ENCODE peak calls at places on chromosomes 6 and 20, in four cellular contexts. U is GM06990, J is ACHN, Q is OCI-M1. Z is an unnamed sample.

GRCh38 chr6:129102741-129103140 is 219.8 kb downstream of the LAMA2 start:
- DNase-seq in Q (no peak), J (no peak), U (no peak), Z (no peak)

GRCh38 chr6:169162968-169163903 is 90.4 kb downstream of the THBS2 start:
- DNase-seq in U (no peak), Q (no peak), J (peak), Z (peak)

GRCh38 chr20:17964073-17964472 is 4.5 kb downstream of the SNX5 start:
- DNase-seq in U (no peak), Q (peak), J (no peak), Z (no peak)

GRCh38 chr6:14838041-14838596 is 407.8 kb upstream of the JARID2 start:
- DNase-seq in J (no peak), Q (no peak), U (no peak), Z (no peak)

GRCh38 chr6:93040375-93040774 is 379.0 kb downstream of the EPHA7 start:
- DNase-seq in Q (peak), U (no peak), J (no peak), Z (no peak)

GRCh38 chr6:24004659-24005058 is 121.4 kb upstream of the NRSN1 start:
- DNase-seq in J (no peak), Q (peak), U (no peak), Z (no peak)

GRCh38 chr6:53539561-53539960 is 5.3 kb downstream of the GCLC start:
- DNase-seq in Q (peak), U (no peak), J (no peak), Z (no peak)

GRCh38 chr6:1396952-1397868 is 7.8 kb downstream of the FOXF2 start:
- DNase-seq in Q (peak), J (peak), U (peak), Z (peak)

GRCh38 chr6:163525926-163526325 is 111.4 kb downstream of the QKI start:
- DNase-seq in U (no peak), J (peak), Q (no peak), Z (no peak)

GRCh38 chr20:18139832-18140231 is 2.2 kb downstream of the KAT14 start:
- DNase-seq in U (no peak), Q (no peak), J (no peak), Z (no peak)

GRCh38 chr6:380234-381218 is 11.0 kb upstream of the IRF4 start:
- DNase-seq in Q (no peak), U (no peak), J (no peak), Z (no peak)

GRCh38 chr6:92810913-92811312 is 608.4 kb downstream of the EPHA7 start:
- DNase-seq in Q (peak), U (peak), J (peak), Z (peak)

GRCh38 chr20:57094991-57095390 is 171.4 kb downstream of the BMP7 start:
- DNase-seq in Q (no peak), J (no peak), U (no peak), Z (no peak)

GRCh38 chr6:138559153-138559552 is 59.9 kb upstream of the NHSL1 start:
- DNase-seq in J (no peak), Q (no peak), U (no peak), Z (no peak)

GRCh38 chr6:137762168-137763090 is 104.6 kb upstream of the TNFAIP3 start:
- DNase-seq in U (no peak), Q (no peak), J (no peak), Z (no peak)

GRCh38 chr6:7313505-7314165 is 636 bp upstream of the SSR1 start:
- DNase-seq in Q (no peak), J (no peak), U (no peak), Z (peak)

GRCh38 chr6:107418118-107418517 is 41.2 kb downstream of the PDSS2 start:
- DNase-seq in U (peak), Q (peak), J (peak), Z (peak)

GRCh38 chr6:111306104-111306888 is 176.7 kb downstream of the REV3L start:
- DNase-seq in J (peak), U (no peak), Q (no peak), Z (no peak)

GRCh38 chr6:83192456-83192855 is 609 bp downstream of the PGM3 start:
- DNase-seq in U (no peak), J (no peak), Q (peak), Z (peak)

GRCh38 chr6:63440594-63440993 is 120.8 kb upstream of the LGSN start:
- DNase-seq in U (no peak), J (no peak), Q (no peak), Z (no peak)

GRCh38 chr6:96700931-96701330 is 136.3 kb downstream of the GPR63 start:
- DNase-seq in J (no peak), Q (no peak), U (no peak), Z (no peak)

GRCh38 chr6:90940812-90941481 is 354.1 kb upstream of the MAP3K7 start:
- DNase-seq in J (peak), Q (peak), U (peak), Z (peak)

GRCh38 chr6:43944908-43945777 is 175.1 kb downstream of the VEGFA start:
- DNase-seq in J (no peak), U (no peak), Q (peak), Z (no peak)

GRCh38 chr6:44696686-44697085 is 309.2 kb downstream of the CDC5L start:
- DNase-seq in J (no peak), U (no peak), Q (no peak), Z (no peak)

GRCh38 chr6:151702851-151703629 is 104.4 kb upstream of the ESR1 start:
- DNase-seq in J (no peak), U (peak), Q (no peak), Z (no peak)

GRCh38 chr6:13466304-13467215 is 20.8 kb downstream of the GFOD1 start:
- DNase-seq in U (no peak), J (no peak), Q (no peak), Z (peak)

GRCh38 chr6:11288065-11288464 is 55.6 kb upstream of the NEDD9 start:
- DNase-seq in J (no peak), U (no peak), Q (no peak), Z (no peak)

GRCh38 chr6:159728552-159728951 is 1.2 kb downstream of the WTAP start:
- DNase-seq in J (no peak), Q (peak), U (no peak), Z (peak)

GRCh38 chr6:162082520-162082919 is 645.0 kb downstream of the PRKN start:
- DNase-seq in U (no peak), Q (no peak), J (no peak), Z (no peak)

GRCh38 chr20:23622839-23623343 is 14.9 kb downstream of the CST3 start:
- DNase-seq in J (peak), Q (peak), U (peak), Z (peak)